ENCODE peak calls at places on chromosomes 12 and 14, in four cellular contexts. G, Q, N and W are unnamed samples.

GRCh38 chr12:94145231-94145979 is 3.0 kb upstream of the PLXNC1 start:
- DNase-seq in Q (no peak), N (peak; percentile 83), G (peak; percentile 74), W (no peak)

GRCh38 chr12:99067171-99067785 is 422.2 kb downstream of the APAF1 start:
- DNase-seq in G (no peak), Q (no peak), N (no peak), W (no peak)

GRCh38 chr14:65792208-65792905 is 379.8 kb downstream of the FUT8 start:
- DNase-seq in Q (no peak), N (no peak), G (no peak), W (no peak)

GRCh38 chr14:66752109-66752508 is 244.2 kb downstream of the GPHN start:
- DNase-seq in Q (no peak), N (no peak), G (peak; percentile 16), W (no peak)

GRCh38 chr14:71703477-71703876 is 228.8 kb upstream of the RGS6 start:
- DNase-seq in Q (no peak), G (peak; percentile 75), N (no peak), W (no peak)

GRCh38 chr14:68089146-68089715 is 269.7 kb downstream of the RAD51B start:
- DNase-seq in N (no peak), Q (no peak), G (peak; percentile 78), W (no peak)

GRCh38 chr14:68471964-68472508 is 320.8 kb downstream of the ZFP36L1 start:
- DNase-seq in Q (no peak), G (no peak), N (no peak), W (no peak)

GRCh38 chr12:6635375-6635855 is 344 bp downstream of the LPAR5 start:
- DNase-seq in N (peak; percentile 78), Q (peak; percentile 35), G (no peak), W (no peak)

GRCh38 chr12:116876151-116876869 is 4.9 kb downstream of the HRK start:
- DNase-seq in N (no peak), G (no peak), Q (no peak), W (no peak)

GRCh38 chr12:26124491-26125450 is at the start of gene BHLHE41:
- DNase-seq in N (peak; percentile 79), G (peak; percentile 60), Q (peak; percentile 93), W (peak; percentile 63)

GRCh38 chr12:88235183-88235833 is 93.2 kb downstream of the TMTC3 start:
- DNase-seq in N (no peak), G (no peak), Q (no peak), W (no peak)

GRCh38 chr14:25237845-25238244 is 187.9 kb upstream of the STXBP6 start:
- DNase-seq in Q (no peak), N (peak; percentile 26), G (peak; percentile 3), W (no peak)

GRCh38 chr14:21090194-21090939 is 8.1 kb downstream of the ZNF219 start:
- DNase-seq in N (peak; percentile 47), G (no peak), Q (no peak), W (no peak)

GRCh38 chr12:49389092-49389703 is 21.9 kb downstream of the SPATS2 start:
- DNase-seq in Q (peak; percentile 64), G (no peak), N (peak; percentile 69), W (peak; percentile 32)

GRCh38 chr12:75981773-75982564 is 49.6 kb downstream of the PHLDA1 start:
- DNase-seq in Q (no peak), N (no peak), G (peak; percentile 41), W (no peak)

GRCh38 chr14:92651106-92651792 is 97.2 kb downstream of the LGMN start:
- DNase-seq in Q (no peak), G (no peak), N (peak; percentile 92), W (peak; percentile 51)

GRCh38 chr12:91382081-91382543 is 199.5 kb upstream of the DCN start:
- DNase-seq in N (peak; percentile 80), Q (peak; percentile 84), G (peak; percentile 85), W (peak; percentile 82)

GRCh38 chr12:21305666-21306065 is 29.1 kb downstream of the SLCO1A2 start:
- DNase-seq in Q (no peak), G (no peak), N (no peak), W (no peak)

GRCh38 chr12:120069278-120069677 is 47.3 kb downstream of the RAB35 start:
- DNase-seq in Q (peak; percentile 14), G (no peak), N (no peak), W (no peak)

GRCh38 chr14:73833530-73834257 is 17.9 kb upstream of the PTGR2 start:
- DNase-seq in Q (no peak), N (no peak), G (peak; percentile 82), W (no peak)

GRCh38 chr14:99595034-99595433 is 9.0 kb downstream of the CCDC85C start:
- DNase-seq in G (no peak), Q (no peak), N (no peak), W (no peak)

GRCh38 chr14:33516898-33517436 is 433.9 kb downstream of the EGLN3 start:
- DNase-seq in G (no peak), N (no peak), Q (no peak), W (no peak)

GRCh38 chr12:109264943-109265650 is 44.0 kb downstream of the FOXN4 start:
- DNase-seq in Q (peak; percentile 70), G (no peak), N (no peak), W (no peak)

GRCh38 chr12:109266106-109266879 is 42.8 kb downstream of the FOXN4 start:
- DNase-seq in Q (no peak), G (no peak), N (no peak), W (no peak)

GRCh38 chr12:109268896-109269295 is 40.2 kb downstream of the FOXN4 start:
- DNase-seq in N (no peak), G (no peak), Q (no peak), W (no peak)

GRCh38 chr12:109269428-109269827 is 39.7 kb downstream of the FOXN4 start:
- DNase-seq in N (no peak), Q (no peak), G (no peak), W (no peak)

DNA sequence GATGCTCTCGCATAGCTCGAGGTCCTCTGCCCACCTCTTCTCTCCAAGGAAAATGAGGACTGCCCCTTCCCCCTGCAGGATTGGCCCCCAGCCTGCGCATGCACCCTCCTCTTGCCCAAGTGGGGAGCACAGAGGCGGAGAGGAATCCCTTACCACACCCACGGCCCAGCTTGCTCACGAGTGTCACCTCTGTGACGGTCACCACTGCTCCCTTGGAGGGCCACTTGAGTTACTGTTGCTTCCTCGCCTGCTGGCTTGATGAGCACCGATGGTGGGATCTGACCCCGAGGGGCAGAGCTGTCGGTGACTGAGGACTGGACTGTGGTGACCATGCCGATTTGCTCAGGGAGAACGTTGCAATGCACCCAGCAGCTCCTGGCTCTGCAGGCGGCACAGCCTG is 41.7 kb downstream of the FOXN4 start:
- DNase-seq in G (no peak), Q (no peak), N (no peak), W (no peak)
- H3K4me3 ChIP-seq in G (no peak overlapping the region), Q (no peak overlapping the region), N (no peak overlapping the region), W (no peak overlapping the region)

DNA sequence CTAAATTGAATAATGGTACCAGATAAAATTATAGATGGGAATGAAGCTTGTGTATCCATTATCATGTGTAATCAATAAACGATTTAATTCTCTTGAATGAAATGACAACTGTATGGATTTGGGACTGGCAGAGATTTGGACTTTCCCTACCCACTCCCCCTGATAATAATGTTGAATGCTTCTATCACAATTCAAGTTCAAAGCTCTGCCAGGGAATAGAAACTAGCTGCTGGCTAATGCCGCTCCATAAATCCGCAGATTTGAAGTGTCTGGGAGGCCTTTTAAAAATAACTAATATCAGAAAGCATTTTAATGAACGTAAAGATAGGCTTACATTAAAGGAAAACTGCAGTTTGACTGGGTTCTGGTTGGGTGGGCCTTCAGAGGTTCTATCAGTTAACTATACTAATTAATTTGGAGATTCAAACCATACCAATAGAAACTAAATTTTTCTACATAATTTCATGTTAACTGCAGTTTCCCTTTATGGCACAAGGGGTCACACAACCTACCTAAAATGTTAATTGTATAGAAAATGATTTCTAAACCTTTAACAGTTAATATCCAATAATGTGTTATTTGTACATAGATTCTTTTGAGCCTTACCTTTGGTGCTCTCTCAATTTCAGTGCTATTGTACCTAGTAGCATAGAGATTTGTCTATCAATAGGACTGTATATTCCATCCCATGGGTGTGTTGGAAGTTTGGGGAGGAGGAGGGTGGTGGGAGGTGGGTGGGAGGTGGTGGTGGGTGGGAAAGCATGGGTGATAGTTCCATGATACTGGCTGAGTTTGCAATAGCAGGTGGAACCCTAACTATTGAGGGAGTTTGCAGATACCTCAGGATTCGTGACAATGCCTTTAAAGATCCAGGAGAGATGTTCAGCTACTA is 4.9 kb downstream of the HNRNPA1 start:
- DNase-seq in G (no peak), Q (no peak), N (peak; percentile 32), W (no peak)
- H3K4me3 ChIP-seq in G (peak overlapping the region; percentile 35), Q (peak overlapping the region; percentile 98), N (peak overlapping the region; percentile 63), W (no peak overlapping the region)

GRCh38 chr12:102957339-102958050 is at the start of gene ASCL1:
- DNase-seq in N (no peak), G (peak; percentile 25), Q (no peak), W (no peak)
- H3K4me3 ChIP-seq in N (no peak within 1 kb of the TSS), G (peak within 1 kb of the TSS; percentile 40), Q (peak within 1 kb of the TSS; percentile 54), W (peak within 1 kb of the TSS; percentile 4)

DNA sequence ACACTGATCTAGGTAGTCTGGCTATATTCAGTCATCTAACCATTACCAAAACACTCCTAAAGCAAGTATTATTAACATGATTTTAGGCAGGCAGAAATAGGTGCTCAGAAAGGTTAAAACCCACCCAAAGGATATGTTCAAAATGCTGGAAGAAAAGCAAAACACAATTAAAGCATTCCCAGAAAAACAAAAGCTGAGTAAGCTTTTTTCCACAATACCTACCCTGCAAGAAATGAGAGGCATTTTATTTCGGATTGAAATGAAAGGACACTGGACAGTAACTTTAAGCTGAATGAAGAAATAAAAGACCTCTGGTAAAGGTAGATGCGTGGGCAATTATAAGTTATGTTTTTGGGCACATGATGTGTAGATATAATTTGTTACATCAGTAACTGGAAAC is 8.2 kb downstream of the SERPINA6 start:
- DNase-seq in G (no peak), Q (no peak), N (no peak), W (no peak)
- H3K4me3 ChIP-seq in G (no peak overlapping the region), Q (no peak overlapping the region), N (no peak overlapping the region), W (no peak overlapping the region)

GRCh38 chr12:78088391-78088832 is 257.7 kb downstream of the NAV3 start:
- DNase-seq in N (no peak), Q (no peak), G (peak; percentile 29), W (no peak)
- H3K4me3 ChIP-seq in N (no peak overlapping the region), Q (peak overlapping the region; percentile 42), G (peak overlapping the region; percentile 35), W (no peak overlapping the region)

GRCh38 chr12:388012-388411 is 1.1 kb downstream of the KDM5A start:
- DNase-seq in Q (no peak), G (no peak), N (no peak), W (no peak)

GRCh38 chr12:388547-389137 is 478 bp downstream of the KDM5A start:
- DNase-seq in Q (peak; percentile 60), N (peak; percentile 41), G (peak; percentile 10), W (peak; percentile 34)

GRCh38 chr12:389138-390096 is at the start of gene KDM5A:
- DNase-seq in N (peak; percentile 94), G (peak; percentile 95), Q (peak; percentile 94), W (peak; percentile 93)

GRCh38 chr12:386651-387050 is 2.5 kb downstream of the KDM5A start:
- DNase-seq in G (peak; percentile 56), Q (no peak), N (no peak), W (no peak)
- H3K4me3 ChIP-seq in G (peak overlapping the region; percentile 84), Q (peak overlapping the region; percentile 90), N (peak overlapping the region; percentile 96), W (no peak overlapping the region)